ENCODE peak calls at places on chromosomes 6 and 20, in eight cellular contexts. V is stimulated activated CD4-positive, alpha-beta T cell treated with anti-CD3 and anti-CD28 coated beads, Interleukin-2, amount 100 ng/mL, for 4 hours; E is Ammon's horn; T is NCI-H748 treated with DMSO at 0.1 percent for 48 hours; Y is A172; M is NCI-H2171; J is substantia nigra; P is activated naive CD4-positive, alpha-beta T cell treated with anti-CD3 and anti-CD28 coated beads, Interleukin-2, amount 10 ng/mL, durations not matched to agents 7 days and 5 days. U is an unnamed sample.

GRCh38 chr6:34154668-34155447 is 9.0 kb upstream of the GRM4 start:
- DNase-seq in P (peak; percentile 73), M (peak; percentile 54), J (peak; percentile 42), E (peak; percentile 31), V (peak; percentile 49), T (peak; percentile 36), Y (peak; percentile 14), U (peak; percentile 52)

GRCh38 chr6:88370127-88370710 is 204.1 kb upstream of the CNR1 start:
- DNase-seq in J (no peak), M (no peak), Y (no peak), E (no peak), T (no peak), V (no peak), P (no peak), U (no peak)

GRCh38 chr20:37452236-37452635 is 68.8 kb upstream of the NNAT start:
- DNase-seq in J (no peak), V (no peak), P (no peak), T (no peak), Y (no peak), M (no peak), E (no peak), U (no peak)

GRCh38 chr6:105431226-105431625 is 28.3 kb upstream of the PREP start:
- DNase-seq in V (peak; percentile 0), E (peak; percentile 63), J (no peak), P (no peak), M (peak; percentile 31), T (peak; percentile 10), Y (peak; percentile 40), U (peak; percentile 75)

GRCh38 chr6:33840064-33840926 is 36.5 kb upstream of the MLN start:
- DNase-seq in T (no peak), M (peak; percentile 55), P (peak; percentile 43), V (peak; percentile 29), J (no peak), Y (peak; percentile 97), E (peak; percentile 33), U (peak; percentile 98)

GRCh38 chr6:7697820-7698623 is 27.9 kb upstream of the BMP6 start:
- DNase-seq in Y (peak; percentile 55), M (no peak), J (no peak), V (no peak), P (no peak), E (no peak), T (no peak), U (peak; percentile 90)

GRCh38 chr6:63307581-63308246 is 12.1 kb downstream of the LGSN start:
- DNase-seq in J (no peak), M (peak; percentile 3), Y (peak; percentile 51), T (peak; percentile 68), V (no peak), P (no peak), E (peak; percentile 17), U (peak; percentile 72)

GRCh38 chr6:143362192-143362558 is 88.3 kb downstream of the ADAT2 start:
- DNase-seq in E (no peak), Y (no peak), M (peak; percentile 14), J (no peak), T (no peak), P (no peak), V (no peak), U (no peak)

GRCh38 chr6:158417760-158418098 is 105.5 kb downstream of the TULP4 start:
- DNase-seq in M (no peak), P (no peak), E (peak; percentile 74), J (no peak), T (no peak), Y (peak; percentile 61), V (no peak), U (peak; percentile 76)

GRCh38 chr6:81362246-81362645 is 390.2 kb downstream of the TENT5A start:
- DNase-seq in P (no peak), J (no peak), V (no peak), T (no peak), E (no peak), M (no peak), Y (peak; percentile 23), U (peak; percentile 53)

GRCh38 chr6:133804263-133804662 is 84.7 kb upstream of the TCF21 start:
- DNase-seq in V (no peak), J (no peak), Y (no peak), P (no peak), M (no peak), E (no peak), T (no peak), U (no peak)

GRCh38 chr6:43993881-43994523 is 133.2 kb downstream of the MRPL14 start:
- DNase-seq in M (no peak), V (peak; percentile 46), Y (no peak), T (no peak), P (no peak), E (no peak), J (no peak), U (peak; percentile 55)

GRCh38 chr6:34513628-34514027 is 42.5 kb downstream of the SPDEF start:
- DNase-seq in M (peak; percentile 49), Y (no peak), E (no peak), P (no peak), V (no peak), T (no peak), J (no peak), U (no peak)

GRCh38 chr6:15987569-15987968 is 141.3 kb upstream of the MYLIP start:
- DNase-seq in E (no peak), P (no peak), T (peak; percentile 36), M (no peak), V (no peak), J (no peak), Y (peak; percentile 38), U (peak; percentile 9)

GRCh38 chr6:42136508-42137191 is 5.8 kb downstream of the C6orf132 start:
- DNase-seq in P (no peak), J (no peak), Y (peak; percentile 82), M (no peak), V (peak; percentile 6), T (no peak), E (no peak), U (peak; percentile 85)

U was measured in PC-3.